ENCODE peak calls at places on chromosomes 1 and 21, in ten cellular contexts. W is dorsolateral prefrontal cortex, K is colonic mucosa, D is heart left ventricle, R is omental fat pad, N is left ventricle myocardium inferior, G is upper lobe of right lung, E is GM10248, X is bronchial epithelial cell, V is IMR-90. U is an unnamed sample.

GRCh38 chr1:181107711-181108110 is 19.2 kb downstream of the IER5 start:
- DNase-seq in W (no peak), K (no peak), D (no peak), R (no peak), N (no peak), G (no peak), E (no peak), X (no peak), V (no peak), U (no peak)

GRCh38 chr1:18288609-18289219 is 181.1 kb downstream of the IGSF21 start:
- DNase-seq in W (no peak), K (no peak), D (no peak), R (no peak), N (no peak), G (no peak), E (no peak), X (no peak), V (no peak), U (no peak)

GRCh38 chr21:41360072-41360821 is 1.6 kb upstream of the MX2 start:
- DNase-seq in W (no peak), K (peak; percentile 65), D (peak; percentile 60), R (no peak), N (peak; percentile 33), G (peak; percentile 68), E (no peak), X (peak; percentile 7), V (peak; percentile 26), U (no peak)

GRCh38 chr21:36096398-36097290 is 26.8 kb downstream of the CBR1 start:
- DNase-seq in W (no peak), K (no peak), D (no peak), R (no peak), N (no peak), G (no peak), E (no peak), X (no peak), V (no peak), U (no peak)

GRCh38 chr1:40830419-40830943 is 31.7 kb downstream of the CITED4 start:
- DNase-seq in W (no peak), K (no peak), D (no peak), R (no peak), N (no peak), G (no peak), E (no peak), X (no peak), V (no peak), U (no peak)

GRCh38 chr1:192749349-192749748 is 59.5 kb upstream of the RGS2 start:
- DNase-seq in W (no peak), K (no peak), D (no peak), R (no peak), N (no peak), G (no peak), E (no peak), X (peak; percentile 26), V (no peak), U (no peak)

GRCh38 chr1:153912349-153912748 is 10.4 kb downstream of the GATAD2B start:
- DNase-seq in W (no peak), K (no peak), D (no peak), R (no peak), N (no peak), G (no peak), E (no peak), X (no peak), V (no peak), U (no peak)

GRCh38 chr1:117708323-117709288 is 102.8 kb downstream of the TENT5C start:
- DNase-seq in W (no peak), K (no peak), D (no peak), R (no peak), N (no peak), G (no peak), E (no peak), X (no peak), V (no peak), U (no peak)

GRCh38 chr1:27593341-27594326 is 10.3 kb downstream of the AHDC1 start:
- DNase-seq in W (no peak), K (no peak), D (no peak), R (no peak), N (no peak), G (no peak), E (no peak), X (no peak), V (no peak), U (no peak)
- TF ChIP-seq CTCF in W (no peak), K (no peak), D (no peak), R (no peak), N (no peak), G (no peak), E (no peak), X (no peak), V (no peak), U (no peak)

DNA sequence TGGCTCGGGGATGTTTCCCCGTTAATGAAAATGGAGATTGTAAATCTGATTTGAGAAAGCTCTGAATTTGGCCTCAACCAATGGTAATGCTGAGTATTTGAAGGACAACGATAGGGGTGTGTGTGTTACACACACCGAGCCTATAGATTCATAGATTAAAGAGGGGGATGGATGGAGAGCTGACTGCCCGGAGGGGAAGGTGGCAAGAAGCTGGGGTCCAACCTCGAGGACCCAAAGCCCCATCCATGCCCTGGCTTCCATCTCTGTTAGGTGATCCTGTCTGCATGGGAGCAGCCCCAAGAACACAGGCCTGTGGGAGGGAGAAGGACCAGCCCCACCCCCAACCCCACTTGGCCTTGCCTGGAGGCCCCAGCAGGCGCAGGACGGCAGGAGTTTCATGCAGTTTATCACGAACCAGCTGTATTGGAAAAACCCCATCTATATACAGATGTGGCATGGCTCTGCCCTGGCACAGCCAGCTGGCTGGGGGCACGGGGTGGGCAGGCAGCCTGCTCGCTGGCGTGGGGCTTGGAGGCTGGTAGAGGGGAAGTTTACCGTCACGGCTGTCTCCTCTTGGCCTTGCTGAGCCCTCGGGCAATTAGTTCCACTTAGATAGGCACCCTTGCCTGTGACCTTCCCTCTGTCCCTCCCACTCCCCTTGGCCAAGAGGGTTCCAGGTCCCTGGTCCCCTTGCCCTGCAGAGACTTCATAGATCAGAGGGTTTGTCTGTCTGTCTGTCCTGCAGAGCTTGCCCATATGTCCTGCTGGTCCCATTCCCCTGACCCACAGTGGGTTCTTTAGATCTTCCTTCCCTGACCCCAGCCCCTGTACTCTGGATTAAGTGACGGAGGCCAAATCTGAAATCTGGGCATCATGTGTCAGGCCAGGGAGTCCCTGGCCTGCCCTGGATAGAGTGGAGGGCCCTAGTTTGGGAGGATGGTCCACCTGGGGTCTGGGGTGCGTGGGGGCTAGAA is 3.0 kb downstream of the HSPB7 start:
- DNase-seq in W (no peak), K (peak; percentile 41), D (peak; percentile 74), R (no peak), N (peak; percentile 63), G (no peak), E (no peak), X (no peak), V (no peak), U (no peak)
- TF ChIP-seq CTCF in W (no peak), K (no peak), D (no peak), R (no peak), N (no peak), G (no peak), E (no peak), X (no peak), V (no peak), U (no peak)

GRCh38 chr21:39181205-39181818 is 1.9 kb downstream of the PSMG1 start:
- DNase-seq in W (no peak), K (no peak), D (no peak), R (no peak), N (no peak), G (no peak), E (no peak), X (no peak), V (no peak), U (no peak)

GRCh38 chr21:39183272-39184049 is at the start of gene PSMG1:
- DNase-seq in W (peak; percentile 93), K (peak; percentile 96), D (peak; percentile 95), R (peak; percentile 89), N (peak; percentile 96), G (peak; percentile 99), E (peak; percentile 91), X (peak; percentile 82), V (peak; percentile 90), U (peak; percentile 92)

GRCh38 chr21:39182484-39183271 is 573 bp downstream of the PSMG1 start:
- DNase-seq in W (no peak), K (peak; percentile 45), D (no peak), R (no peak), N (no peak), G (no peak), E (no peak), X (no peak), V (no peak), U (no peak)

GRCh38 chr21:39182016-39182415 is 1.2 kb downstream of the PSMG1 start:
- DNase-seq in W (no peak), K (no peak), D (no peak), R (no peak), N (no peak), G (no peak), E (no peak), X (no peak), V (no peak), U (no peak)

DNA sequence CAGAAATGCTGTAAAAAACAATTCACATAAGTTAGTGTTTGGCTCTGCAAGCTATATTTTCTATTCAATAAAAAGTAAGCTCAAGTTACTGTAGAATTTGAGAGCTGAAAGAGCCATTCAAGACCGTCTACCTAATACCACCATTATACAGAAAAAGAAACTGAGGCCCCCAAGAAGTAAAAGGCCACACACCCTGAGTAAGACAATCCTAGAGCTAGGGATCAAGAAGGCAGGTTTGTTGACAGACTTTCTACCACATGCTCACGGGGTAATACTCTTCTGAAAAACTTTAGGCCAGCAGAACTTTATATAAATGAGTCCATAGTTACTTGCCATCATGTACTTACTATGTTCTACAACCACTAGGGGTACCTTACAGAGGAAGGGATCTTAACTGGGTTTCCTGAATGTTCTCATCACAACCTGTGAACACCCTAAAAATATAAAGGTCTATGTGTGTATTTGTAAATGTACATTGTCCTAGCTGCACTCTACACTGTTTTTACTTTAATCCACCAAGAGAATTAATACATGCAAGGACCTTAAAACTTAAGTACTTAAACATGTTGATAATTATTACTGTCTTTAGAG is 2.7 kb downstream of the PSMG1 start:
- DNase-seq in W (no peak), K (no peak), D (no peak), R (no peak), N (no peak), G (no peak), E (no peak), X (peak; percentile 18), V (no peak), U (no peak)
- TF ChIP-seq CTCF in W (no peak), K (no peak), D (no peak), R (no peak), N (no peak), G (peak; percentile 14), E (peak; percentile 5), X (peak; percentile 28), V (peak; percentile 9), U (no peak)

GRCh38 chr1:13699936-13700520 is at the start of gene PRDM2:
- DNase-seq in W (peak; percentile 58), K (peak; percentile 50), D (peak; percentile 52), R (no peak), N (peak; percentile 55), G (peak; percentile 85), E (peak; percentile 76), X (no peak), V (peak; percentile 17), U (peak; percentile 54)

GRCh38 chr1:13700521-13701273 is 709 bp downstream of the PRDM2 start:
- DNase-seq in W (peak; percentile 69), K (peak; percentile 46), D (peak; percentile 52), R (no peak), N (peak; percentile 41), G (peak; percentile 81), E (peak; percentile 64), X (no peak), V (peak; percentile 20), U (no peak)

GRCh38 chr1:13697738-13698137 is 2.2 kb upstream of the PRDM2 start:
- DNase-seq in W (no peak), K (no peak), D (no peak), R (no peak), N (no peak), G (no peak), E (no peak), X (no peak), V (no peak), U (no peak)

GRCh38 chr1:13699510-13699909 is 478 bp upstream of the PRDM2 start:
- DNase-seq in W (no peak), K (peak; percentile 30), D (peak; percentile 33), R (no peak), N (no peak), G (no peak), E (peak; percentile 17), X (no peak), V (no peak), U (no peak)

DNA sequence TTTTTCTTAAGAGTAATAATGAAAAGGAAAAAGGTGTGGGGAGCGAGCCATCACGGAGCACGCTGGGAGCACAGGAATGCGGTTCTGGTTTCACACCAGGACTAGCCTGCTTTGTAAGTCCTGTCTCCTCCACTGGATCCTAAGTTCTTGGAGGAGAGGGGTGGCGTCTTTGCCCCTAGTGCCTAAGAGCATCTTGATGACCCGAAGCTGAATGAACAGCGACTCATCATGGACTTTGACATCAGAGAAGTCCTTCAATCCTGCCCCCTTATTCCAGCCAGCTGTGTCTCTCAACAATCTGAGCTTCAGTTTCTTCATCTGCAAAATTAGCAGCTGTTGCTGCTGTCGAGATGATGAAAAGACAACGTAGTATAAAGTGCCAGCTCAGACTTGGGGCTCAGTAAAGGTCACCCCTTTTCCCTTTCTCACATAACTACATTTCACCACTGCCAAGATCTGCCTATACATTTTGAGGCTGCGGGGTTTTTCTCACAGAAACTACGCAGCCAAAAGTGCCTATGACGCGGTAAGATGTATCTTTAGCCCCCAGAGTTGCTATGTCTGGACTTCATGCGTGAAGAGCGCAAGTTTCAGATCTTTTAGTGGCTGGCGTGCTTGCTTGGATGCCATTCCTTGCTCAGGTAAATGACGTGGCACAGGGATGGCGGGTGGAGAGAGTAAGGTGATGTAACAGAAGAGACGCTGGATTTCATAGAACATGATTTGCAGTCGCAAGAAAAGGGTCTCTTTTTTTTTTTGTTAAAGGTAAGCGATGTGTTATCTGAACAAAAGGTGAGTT is 4.9 kb upstream of the PRDM2 start:
- DNase-seq in W (no peak), K (no peak), D (no peak), R (no peak), N (no peak), G (no peak), E (no peak), X (no peak), V (no peak), U (no peak)
- TF ChIP-seq CTCF in W (no peak), K (no peak), D (no peak), R (no peak), N (no peak), G (no peak), E (no peak), X (no peak), V (no peak), U (no peak)

U was measured in CD14-positive monocyte.